ENCODE peak calls at places on chromosomes 4 and X, in five cellular contexts. G, X, Z, R and C are unnamed samples.

GRCh38 chrX:65702956-65703355 is 35.5 kb downstream of the MSN start:
- DNase-seq in G (no peak), X (no peak), Z (no peak), R (no peak), C (no peak)

GRCh38 chr4:158442736-158443135 is 78.9 kb upstream of the RXFP1 start:
- DNase-seq in G (no peak), X (no peak), Z (no peak), R (no peak), C (no peak)

GRCh38 chrX:40434947-40435346 is 145.8 kb upstream of the ATP6AP2 start:
- DNase-seq in G (peak; percentile 48), X (no peak), Z (no peak), R (no peak), C (peak; percentile 66)

GRCh38 chr4:111215755-111216154 is 592.9 kb upstream of the PITX2 start:
- DNase-seq in G (no peak), X (no peak), Z (no peak), R (no peak), C (no peak)

GRCh38 chrX:84735025-84735424 is 232.8 kb upstream of the HDX start:
- DNase-seq in G (no peak), X (no peak), Z (no peak), R (no peak), C (peak; percentile 22)

GRCh38 chr4:183596056-183596757 is 62.8 kb downstream of the RWDD4 start:
- DNase-seq in G (no peak), X (no peak), Z (peak; percentile 23), R (no peak), C (peak; percentile 59)

GRCh38 chr4:20281453-20281852 is 29.7 kb downstream of the SLIT2 start:
- DNase-seq in G (peak; percentile 6), X (no peak), Z (no peak), R (no peak), C (no peak)

GRCh38 chr4:86481429-86481828 is 112.7 kb upstream of the PTPN13 start:
- DNase-seq in G (peak; percentile 67), X (no peak), Z (peak; percentile 3), R (no peak), C (no peak)

GRCh38 chrX:36583674-36584073 is 424.5 kb upstream of the FAM47C start:
- DNase-seq in G (no peak), X (no peak), Z (peak; percentile 4), R (no peak), C (no peak)

GRCh38 chr4:110540606-110541440 is 64.9 kb downstream of the ENPEP start:
- DNase-seq in G (no peak), X (no peak), Z (peak; percentile 90), R (no peak), C (no peak)

GRCh38 chr4:128427832-128428366 is 140.3 kb upstream of the PGRMC2 start:
- DNase-seq in G (no peak), X (no peak), Z (peak; percentile 87), R (peak; percentile 86), C (peak; percentile 66)

GRCh38 chr4:144709159-144709558 is 63.2 kb downstream of the HHIP start:
- DNase-seq in G (peak; percentile 23), X (no peak), Z (peak; percentile 65), R (peak; percentile 43), C (no peak)

GRCh38 chr4:69642961-69643360 is 3.5 kb upstream of the UGT2A2 start:
- DNase-seq in G (no peak), X (no peak), Z (no peak), R (no peak), C (no peak)

GRCh38 chr4:41095973-41096372 is 118.4 kb downstream of the APBB2 start:
- DNase-seq in G (no peak), X (peak; percentile 18), Z (no peak), R (no peak), C (no peak)

GRCh38 chr4:168710353-168710946 is 213.6 kb downstream of the PALLD start:
- DNase-seq in G (peak; percentile 51), X (no peak), Z (peak; percentile 48), R (peak; percentile 29), C (peak; percentile 58)

GRCh38 chr4:25484243-25484721 is 107.2 kb downstream of the ANAPC4 start:
- DNase-seq in G (no peak), X (no peak), Z (no peak), R (no peak), C (no peak)

GRCh38 chr4:69057620-69058409 is 38.5 kb upstream of the UGT2B7 start:
- DNase-seq in G (peak; percentile 72), X (no peak), Z (no peak), R (no peak), C (peak; percentile 35)

GRCh38 chrX:23127586-23127985 is 127.8 kb downstream of the DDX53 start:
- DNase-seq in G (no peak), X (no peak), Z (no peak), R (no peak), C (no peak)

GRCh38 chr4:132572210-132572609 is 576.9 kb upstream of the PCDH10 start:
- DNase-seq in G (no peak), X (no peak), Z (no peak), R (no peak), C (peak; percentile 45)

GRCh38 chr4:35963969-35964515 is 280.3 kb downstream of the ARAP2 start:
- DNase-seq in G (no peak), X (no peak), Z (no peak), R (no peak), C (no peak)

GRCh38 chr4:40946652-40947051 is 196.9 kb downstream of the NSUN7 start:
- DNase-seq in G (no peak), X (no peak), Z (no peak), R (no peak), C (no peak)

GRCh38 chr4:79467246-79467932 is 59.4 kb upstream of the GK2 start:
- DNase-seq in G (peak; percentile 12), X (no peak), Z (no peak), R (no peak), C (no peak)

GRCh38 chr4:119337010-119337409 is 15.1 kb upstream of the FABP2 start:
- DNase-seq in G (no peak), X (no peak), Z (no peak), R (no peak), C (no peak)

GRCh38 chrX:118437283-118437682 is 58.3 kb upstream of the DOCK11 start:
- DNase-seq in G (no peak), X (no peak), Z (no peak), R (no peak), C (no peak)

GRCh38 chrX:118536687-118537461 is 41.3 kb downstream of the DOCK11 start:
- DNase-seq in G (peak; percentile 20), X (peak; percentile 67), Z (peak; percentile 10), R (no peak), C (no peak)

GRCh38 chr4:150010525-150011126 is 67.6 kb upstream of the DCLK2 start:
- DNase-seq in G (peak; percentile 60), X (peak; percentile 27), Z (peak; percentile 69), R (peak; percentile 63), C (peak; percentile 74)

GRCh38 chr4:29309050-29309449 is 1411.1 kb upstream of the PCDH7 start:
- DNase-seq in G (no peak), X (no peak), Z (peak; percentile 90), R (no peak), C (no peak)

GRCh38 chrX:140342410-140342809 is 162.5 kb downstream of the SOX3 start:
- DNase-seq in G (no peak), X (no peak), Z (no peak), R (no peak), C (no peak)
- TF ChIP-seq EZH2phosphoT487 in G (no peak), X (no peak), Z (no peak), R (no peak), C (no peak)

GRCh38 chr4:6693274-6694176 is at the start of gene S100P:
- DNase-seq in G (no peak), X (no peak), Z (peak; percentile 57), R (no peak), C (peak; percentile 63)
- H4K20me1 ChIP-seq in G (no peaks in the 10 kb centered on the region), X (no peaks in the 10 kb centered on the region), Z (no peaks in the 10 kb centered on the region), R (no peaks in the 10 kb centered on the region), C (no peaks in the 10 kb centered on the region)

DNA sequence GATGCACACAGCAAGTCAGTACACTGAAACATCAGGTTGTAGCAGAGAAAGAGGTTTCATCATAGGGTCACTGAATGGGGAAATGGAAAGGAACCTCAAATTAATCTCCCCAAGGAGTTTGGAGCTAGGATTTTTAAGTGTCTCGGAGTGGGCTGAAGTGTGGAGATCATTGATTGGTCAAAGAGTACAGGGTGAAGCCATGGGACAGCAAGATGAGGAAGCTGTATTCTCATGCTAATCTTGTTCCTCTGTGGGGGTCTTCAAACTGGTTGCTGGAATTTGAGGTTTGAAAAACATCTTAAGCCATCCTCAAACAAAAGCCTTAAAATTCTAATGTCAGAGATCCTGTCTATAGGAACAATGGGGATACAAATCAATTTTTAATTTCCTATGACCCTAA is 78.8 kb upstream of the TEX13A start:
- DNase-seq in G (peak; percentile 14), X (no peak), Z (no peak), R (no peak), C (no peak)
- TF ChIP-seq CTCF in G (no peak), X (no peak), Z (no peak), R (no peak), C (no peak)

DNA sequence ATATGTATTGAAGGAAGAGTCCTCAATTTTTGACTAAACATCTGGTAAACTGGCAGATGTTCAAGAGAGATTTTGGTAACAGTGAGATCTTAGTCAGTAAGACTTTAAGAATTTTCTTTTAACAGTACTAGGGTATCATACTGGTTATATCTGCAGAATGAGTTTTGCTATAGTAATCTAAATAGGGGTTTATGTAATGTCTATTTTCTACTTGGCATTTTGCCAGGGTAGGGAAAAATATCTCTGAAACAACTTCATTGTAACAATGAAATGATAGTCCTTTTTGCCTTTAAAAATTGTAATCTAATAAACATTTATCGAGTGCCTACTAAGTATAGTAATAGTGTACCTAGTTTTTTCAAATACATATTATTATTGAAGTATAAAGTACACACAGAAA is 32.1 kb downstream of the XK start:
- DNase-seq in G (no peak), X (no peak), Z (no peak), R (no peak), C (no peak)
- TF ChIP-seq EZH2phosphoT487 in G (no peak), X (no peak), Z (no peak), R (no peak), C (no peak)

DNA sequence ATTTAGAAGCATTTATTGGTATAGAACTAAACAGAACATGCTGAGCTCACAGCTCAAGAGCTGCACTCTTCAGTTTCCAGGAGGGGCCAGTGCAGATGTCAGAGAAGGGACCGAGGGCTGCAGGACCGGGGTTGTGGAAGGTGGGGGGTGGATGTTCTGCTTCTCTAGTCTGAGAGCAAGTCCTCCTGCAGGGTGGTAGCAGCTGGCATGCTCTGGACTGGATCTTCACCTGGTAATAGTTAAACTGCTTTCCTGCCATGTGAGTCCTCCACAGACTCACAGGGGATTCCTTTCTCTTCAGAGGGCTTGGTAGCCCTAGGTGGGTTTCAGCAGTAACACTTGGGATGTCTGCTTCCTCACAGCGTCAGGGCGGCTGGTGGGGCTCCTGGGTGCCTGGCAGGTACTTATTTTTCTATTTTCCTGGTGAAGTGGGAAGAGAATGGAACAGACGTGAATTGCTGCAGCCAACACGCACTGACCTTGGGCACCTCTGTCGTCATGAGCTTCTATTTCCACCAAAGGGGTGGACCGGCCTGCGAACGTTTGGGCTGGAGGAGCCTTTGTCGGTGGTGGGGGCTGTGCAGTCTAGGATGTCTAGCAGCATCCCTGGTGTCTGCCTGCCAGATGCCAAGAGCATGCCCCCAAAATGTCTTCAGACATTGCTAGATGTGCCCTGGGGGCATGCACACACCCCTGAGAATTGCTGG is 2.5 kb downstream of the MAEA start:
- DNase-seq in G (no peak), X (no peak), Z (no peak), R (no peak), C (no peak)
- H4K20me1 ChIP-seq in G (peaks cover 61% of the 10 kb centered on the region), X (peaks cover 10% of the 10 kb centered on the region), Z (peaks cover 20% of the 10 kb centered on the region), R (no peaks in the 10 kb centered on the region), C (peaks cover 60% of the 10 kb centered on the region)

DNA sequence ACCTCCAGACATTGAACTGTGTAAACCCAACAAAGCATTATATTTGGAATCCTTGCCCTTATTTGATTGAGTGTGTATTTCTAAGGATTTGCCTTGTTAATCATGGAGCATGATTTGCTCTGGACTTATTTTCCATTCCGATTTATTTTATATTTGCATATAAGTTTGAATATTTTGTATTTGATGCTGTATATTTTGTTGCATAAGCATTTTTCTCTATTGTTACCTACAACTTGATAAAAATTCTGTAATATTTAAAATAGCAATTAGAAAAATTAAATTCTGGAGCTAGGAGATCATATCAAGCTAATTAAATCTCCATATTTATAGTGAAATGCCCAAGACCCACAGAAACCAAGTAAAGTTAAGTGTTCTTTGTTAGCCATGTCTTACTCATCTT is 47.2 kb downstream of the USO1 start:
- DNase-seq in G (no peak), X (no peak), Z (no peak), R (no peak), C (no peak)
- TF ChIP-seq CTCF in G (no peak), X (no peak), Z (no peak), R (no peak), C (no peak)